ENCODE peak calls at places on chromosomes 12 and 14, in ten cellular contexts. U is cardiac muscle cell, B is cardiac fibroblast, K is psoas muscle, Q is AG09309, H is nephron progenitor cell, G is D721Med, M is OCI-LY7, W is AG04450, E is GM13976. N is an unnamed sample.

GRCh38 chr14:102417646-102418045 is 54.9 kb downstream of the TECPR2 start:
- DNase-seq in U (no peak), B (no peak), K (no peak), Q (no peak), H (no peak), G (no peak), M (no peak), W (no peak), E (peak), N (no peak)

GRCh38 chr12:16198884-16199283 is 78.6 kb downstream of the SLC15A5 start:
- DNase-seq in U (no peak), B (no peak), K (no peak), Q (no peak), H (no peak), G (no peak), M (peak), W (no peak), E (no peak), N (no peak)

GRCh38 chr12:98741229-98741614 is 96.1 kb downstream of the APAF1 start:
- DNase-seq in U (no peak), B (no peak), K (no peak), Q (no peak), H (no peak), G (no peak), M (no peak), W (no peak), E (no peak), N (no peak)

GRCh38 chr12:114476159-114476558 is 70.2 kb upstream of the TBX5 start:
- DNase-seq in U (peak), B (peak), K (no peak), Q (no peak), H (no peak), G (no peak), M (no peak), W (peak), E (no peak), N (no peak)

GRCh38 chr14:61754627-61755381 is 7.4 kb upstream of the SNAPC1 start:
- DNase-seq in U (peak), B (peak), K (no peak), Q (no peak), H (no peak), G (no peak), M (no peak), W (no peak), E (no peak), N (no peak)

GRCh38 chr14:89598548-89599186 is 181.6 kb upstream of the FOXN3 start:
- DNase-seq in U (no peak), B (peak), K (no peak), Q (no peak), H (no peak), G (no peak), M (peak), W (no peak), E (no peak), N (no peak)

GRCh38 chr12:130249376-130249775 is 87.1 kb downstream of the FZD10 start:
- DNase-seq in U (no peak), B (no peak), K (no peak), Q (no peak), H (no peak), G (no peak), M (peak), W (no peak), E (no peak), N (no peak)

GRCh38 chr12:27493260-27493935 is 30.6 kb upstream of the PPFIBP1 start:
- DNase-seq in U (no peak), B (no peak), K (no peak), Q (no peak), H (no peak), G (no peak), M (no peak), W (no peak), E (no peak), N (no peak)

GRCh38 chr14:104108570-104109060 is 23.1 kb downstream of the ASPG start:
- DNase-seq in U (no peak), B (no peak), K (peak), Q (no peak), H (peak), G (no peak), M (no peak), W (no peak), E (no peak), N (peak)

GRCh38 chr12:22684526-22685118 is 59.7 kb downstream of the ETNK1 start:
- DNase-seq in U (peak), B (peak), K (no peak), Q (no peak), H (no peak), G (no peak), M (peak), W (no peak), E (no peak), N (no peak)

GRCh38 chr14:100066984-100067383 is 1.8 kb downstream of the EVL start:
- DNase-seq in U (no peak), B (no peak), K (no peak), Q (no peak), H (no peak), G (no peak), M (peak), W (no peak), E (no peak), N (no peak)

GRCh38 chr12:56332512-56333196 is 1.1 kb downstream of the PAN2 start:
- DNase-seq in U (no peak), B (no peak), K (no peak), Q (no peak), H (no peak), G (no peak), M (no peak), W (no peak), E (no peak), N (no peak)

GRCh38 chr14:36477266-36477665 is 42.8 kb downstream of the NKX2-1 start:
- DNase-seq in U (no peak), B (no peak), K (no peak), Q (no peak), H (no peak), G (no peak), M (no peak), W (no peak), E (no peak), N (no peak)

GRCh38 chr12:5083955-5084849 is 40.5 kb downstream of the KCNA5 start:
- DNase-seq in U (peak), B (peak), K (no peak), Q (peak), H (peak), G (peak), M (peak), W (no peak), E (peak), N (peak)

GRCh38 chr12:4238577-4238976 is 35.0 kb upstream of the CCND2 start:
- DNase-seq in U (no peak), B (no peak), K (no peak), Q (no peak), H (no peak), G (no peak), M (no peak), W (no peak), E (no peak), N (no peak)

DNA sequence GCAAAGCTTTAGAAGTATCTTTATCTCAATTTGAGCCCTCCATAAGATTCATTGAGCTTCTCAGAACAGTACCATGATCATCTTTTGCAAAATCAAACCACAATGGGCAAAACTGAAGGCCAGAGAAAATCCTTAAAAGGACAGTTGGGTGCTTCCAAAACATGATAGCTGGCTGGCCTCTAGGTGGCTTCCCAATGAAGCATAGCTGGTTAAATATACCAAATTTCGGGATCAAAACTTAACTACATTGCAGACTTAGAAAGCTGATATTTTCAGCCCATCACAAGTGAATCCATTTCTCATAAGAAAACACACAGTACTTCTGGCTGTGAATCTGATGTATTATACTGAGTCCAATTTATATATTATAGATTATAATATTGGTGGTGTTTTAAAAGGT is 15.3 kb upstream of the PIK3C2G start:
- DNase-seq in U (no peak), B (no peak), K (no peak), Q (no peak), H (no peak), G (no peak), M (no peak), W (no peak), E (no peak), N (no peak)
- TF ChIP-seq CTCF in U (no peak), B (peak), K (no peak), Q (peak), H (no peak), G (no peak), M (peak), W (peak), E (no peak), N (no peak)

GRCh38 chr12:52952082-52952801 is 3.3 kb downstream of the KRT18 start:
- DNase-seq in U (peak), B (peak), K (no peak), Q (no peak), H (no peak), G (no peak), M (no peak), W (no peak), E (no peak), N (no peak)
- TF ChIP-seq CTCF in U (peak), B (no peak), K (no peak), Q (peak), H (no peak), G (no peak), M (peak), W (no peak), E (no peak), N (peak)

DNA sequence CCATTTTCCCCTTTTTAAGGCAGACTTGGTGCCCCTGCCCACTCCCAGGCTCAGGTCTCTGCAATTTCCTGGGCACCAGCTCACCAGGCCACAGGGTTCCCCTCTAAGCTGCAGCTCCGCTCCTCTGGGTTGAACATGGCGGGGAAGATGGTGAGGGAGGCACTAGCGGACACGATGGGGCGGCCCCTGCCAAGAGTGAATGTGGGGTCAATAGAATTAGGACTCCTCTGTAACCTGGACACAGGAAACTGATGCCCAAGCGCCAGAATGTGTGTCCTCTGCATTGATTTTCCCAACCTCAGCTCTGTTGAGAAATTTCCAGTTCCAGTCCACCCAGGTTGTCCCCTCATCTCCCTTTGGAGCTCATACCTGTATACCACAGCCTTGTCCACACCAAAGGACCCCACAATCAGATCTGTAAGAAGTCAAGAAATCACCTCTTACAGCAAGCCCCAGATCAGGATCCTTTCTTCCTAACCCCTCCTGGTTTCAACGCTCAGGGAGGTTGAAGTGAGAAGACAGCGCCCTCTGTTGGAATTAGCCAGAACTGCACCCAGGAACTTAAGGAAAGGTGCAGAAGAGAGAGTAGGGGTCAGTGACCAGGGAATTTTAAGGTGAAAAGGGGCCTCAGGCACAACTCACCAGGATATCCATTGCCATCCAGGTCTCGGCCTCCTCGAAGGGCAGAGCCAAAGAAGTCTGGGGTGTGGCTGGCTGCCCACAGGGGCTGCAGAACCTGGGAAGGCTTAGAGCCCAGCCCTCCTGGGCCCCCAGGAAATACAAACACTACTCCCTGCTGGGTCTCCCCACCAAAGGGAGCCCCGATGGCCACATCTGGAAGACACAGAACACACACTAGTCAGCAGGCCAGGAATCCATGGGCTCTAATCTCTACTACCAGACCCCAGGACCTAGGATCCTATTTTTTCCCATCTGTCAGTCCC is 14.7 kb downstream of the ITGA5 start:
- DNase-seq in U (peak), B (peak), K (no peak), Q (no peak), H (peak), G (no peak), M (peak), W (no peak), E (peak), N (peak)
- TF ChIP-seq CTCF in U (peak), B (peak), K (peak), Q (peak), H (peak), G (peak), M (peak), W (peak), E (peak), N (peak)

DNA sequence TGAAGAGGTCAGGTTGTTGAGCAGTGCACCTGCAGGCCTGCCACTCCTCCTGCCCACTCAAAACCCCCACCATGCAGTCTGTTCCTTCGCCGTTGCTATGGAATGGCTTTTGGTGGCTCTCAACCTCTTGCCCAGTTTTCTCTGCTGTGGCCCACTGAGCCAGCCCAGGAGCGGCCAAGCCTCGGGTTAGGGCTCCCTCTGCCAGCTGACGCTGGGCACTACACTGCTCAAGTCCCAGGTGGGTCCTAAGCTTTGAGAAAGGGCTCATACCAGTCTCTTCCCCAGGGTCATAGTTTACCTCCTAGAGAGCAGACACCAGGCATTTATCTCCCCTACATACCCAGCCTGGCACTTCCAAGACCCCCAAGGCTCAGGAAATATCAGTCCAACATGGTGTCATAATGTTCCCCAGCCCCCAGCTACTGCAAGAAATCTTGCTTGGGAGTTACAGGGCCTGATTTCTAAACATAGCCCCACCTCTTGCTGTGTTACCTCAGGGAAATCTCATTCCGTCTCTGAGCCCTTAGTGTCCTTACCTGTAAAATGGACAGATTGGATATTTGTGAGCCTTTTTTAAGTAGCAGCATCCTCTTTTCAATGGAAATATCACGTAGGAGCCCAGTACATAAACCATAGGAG is 59.4 kb downstream of the TSPAN11 start:
- DNase-seq in U (peak), B (peak), K (peak), Q (no peak), H (peak), G (peak), M (peak), W (no peak), E (peak), N (no peak)
- TF ChIP-seq CTCF in U (peak), B (peak), K (peak), Q (peak), H (peak), G (peak), M (peak), W (peak), E (peak), N (peak)

GRCh38 chr12:752673-753400 is 458 bp downstream of the WNK1 start:
- DNase-seq in U (peak), B (peak), K (peak), Q (no peak), H (peak), G (no peak), M (peak), W (no peak), E (peak), N (peak)
- TF ChIP-seq CTCF in U (no peak), B (peak), K (peak), Q (no peak), H (no peak), G (no peak), M (peak), W (no peak), E (no peak), N (no peak)

GRCh38 chr12:65943388-65944137 is 119.3 kb downstream of the HMGA2 start:
- DNase-seq in U (peak), B (peak), K (no peak), Q (peak), H (no peak), G (no peak), M (no peak), W (no peak), E (no peak), N (no peak)
- TF ChIP-seq CTCF in U (peak), B (peak), K (no peak), Q (peak), H (no peak), G (peak), M (no peak), W (peak), E (no peak), N (no peak)

GRCh38 chr12:30286345-30286926 is 409.2 kb downstream of the IPO8 start:
- DNase-seq in U (peak), B (peak), K (no peak), Q (no peak), H (no peak), G (no peak), M (peak), W (no peak), E (no peak), N (no peak)
- TF ChIP-seq CTCF in U (peak), B (peak), K (peak), Q (peak), H (peak), G (peak), M (peak), W (peak), E (no peak), N (peak)